ENCODE peak calls at places on chromosomes 6 and 20, in five cellular contexts. Y is tibial nerve; M is naive thymus-derived CD4-positive, alpha-beta T cell; R is NCI-H1092 treated with DMSO at 0.1 percent for 48 hours; V is GM10248. U is an unnamed sample.
A peak's percentile ranks its signal among the peaks of the same experiment; 100 is the strongest.

GRCh38 chr6:26473758-26474438 is 16.1 kb downstream of the BTN2A1 start:
- DNase-seq in Y (peak; percentile 67), M (peak; percentile 92), R (no peak), V (peak; percentile 81), U (peak; percentile 94)

GRCh38 chr20:44069203-44069931 is 117.6 kb downstream of the JPH2 start:
- DNase-seq in Y (no peak), M (peak; percentile 88), R (no peak), V (peak; percentile 51), U (no peak)

GRCh38 chr6:152459245-152459644 is 177.9 kb downstream of the SYNE1 start:
- DNase-seq in Y (no peak), M (no peak), R (no peak), V (no peak), U (no peak)

GRCh38 chr20:237918-238317 is 10.9 kb downstream of the DEFB129 start:
- DNase-seq in Y (no peak), M (peak; percentile 18), R (no peak), V (peak; percentile 28), U (no peak)

GRCh38 chr6:160510199-160510598 is 153.9 kb downstream of the LPA start:
- DNase-seq in Y (no peak), M (no peak), R (no peak), V (no peak), U (no peak)

GRCh38 chr6:17878734-17879133 is 108.7 kb downstream of the KIF13A start:
- DNase-seq in Y (no peak), M (no peak), R (no peak), V (no peak), U (no peak)

GRCh38 chr20:38893485-38894090 is 32.6 kb upstream of the FAM83D start:
- DNase-seq in Y (no peak), M (peak; percentile 79), R (peak; percentile 66), V (peak; percentile 89), U (no peak)

GRCh38 chr6:56570434-56571359 is 72.0 kb downstream of the DST start:
- DNase-seq in Y (no peak), M (peak; percentile 17), R (peak; percentile 62), V (peak; percentile 30), U (no peak)

GRCh38 chr20:6265204-6265904 is 142.5 kb upstream of the FERMT1 start:
- DNase-seq in Y (no peak), M (no peak), R (peak; percentile 49), V (peak; percentile 19), U (peak; percentile 35)

GRCh38 chr20:58366016-58366415 is 23.0 kb upstream of the VAPB start:
- DNase-seq in Y (no peak), M (no peak), R (no peak), V (no peak), U (no peak)

GRCh38 chr20:57656252-57656820 is 36.1 kb upstream of the ZBP1 start:
- DNase-seq in Y (no peak), M (no peak), R (no peak), V (peak; percentile 15), U (no peak)

GRCh38 chr6:75268121-75268987 is 16.2 kb downstream of the TMEM30A start:
- DNase-seq in Y (no peak), M (no peak), R (no peak), V (no peak), U (peak; percentile 80)

GRCh38 chr6:111605100-111605748 is 454 bp downstream of the TRAF3IP2 start:
- DNase-seq in Y (peak; percentile 50), M (peak; percentile 34), R (no peak), V (peak; percentile 48), U (no peak)

GRCh38 chr20:32006841-32007786 is 3.1 kb upstream of the CCM2L start:
- DNase-seq in Y (no peak), M (no peak), R (no peak), V (no peak), U (no peak)

GRCh38 chr6:138600726-138601125 is 101.4 kb upstream of the NHSL1 start:
- DNase-seq in Y (no peak), M (no peak), R (no peak), V (no peak), U (no peak)

GRCh38 chr6:154447929-154448328 is 62.6 kb downstream of the CNKSR3 start:
- DNase-seq in Y (no peak), M (no peak), R (peak; percentile 45), V (no peak), U (no peak)

GRCh38 chr20:43767686-43768474 is 41.1 kb upstream of the GTSF1L start:
- DNase-seq in Y (no peak), M (no peak), R (no peak), V (no peak), U (no peak)

GRCh38 chr6:151679081-151679480 is 128.4 kb upstream of the ESR1 start:
- DNase-seq in Y (no peak), M (no peak), R (no peak), V (no peak), U (no peak)